ENCODE peak calls at places on chromosomes 7 and 10, in five cellular contexts. L is T-helper 2 cell treated with Interferon-gamma antibody and Interleukin-4, amounts not matched to agents 5 μg/mL and 100 μg/mL, for 36 hours; E is endothelial cell; K is HTR-8/SVneo; X is WTC11. Z is an unnamed sample.
A peak's percentile ranks its signal among the peaks of the same experiment; 100 is the strongest.

GRCh38 chr7:158343526-158343925 is 244.1 kb downstream of the PTPRN2 start:
- DNase-seq in L (no peak), K (no peak), X (no peak), E (no peak), Z (no peak)

GRCh38 chr7:1121476-1121875 is 33.6 kb downstream of the GPER1 start:
- DNase-seq in E (no peak), X (no peak), K (no peak), L (no peak), Z (no peak)

GRCh38 chr10:22308390-22308789 is 7.8 kb upstream of the COMMD3 start:
- DNase-seq in L (peak; percentile 54), K (no peak), E (no peak), X (no peak), Z (peak; percentile 15)

GRCh38 chr10:130441041-130441440 is 304.9 kb downstream of the GLRX3 start:
- DNase-seq in X (no peak), L (no peak), E (no peak), K (no peak), Z (no peak)

GRCh38 chr7:55504093-55504859 is 68.0 kb downstream of the VOPP1 start:
- DNase-seq in K (no peak), L (no peak), E (no peak), X (no peak), Z (no peak)

GRCh38 chr10:23343591-23344225 is 889 bp downstream of the C10orf67 start:
- DNase-seq in K (peak; percentile 48), E (peak; percentile 50), X (peak; percentile 86), L (no peak), Z (no peak)

GRCh38 chr10:46552526-46553237 is 3.8 kb downstream of the GPRIN2 start:
- DNase-seq in L (no peak), X (no peak), K (no peak), E (no peak), Z (no peak)

GRCh38 chr7:148697256-148697841 is 1.4 kb upstream of the CUL1 start:
- DNase-seq in L (peak; percentile 65), K (peak; percentile 44), X (no peak), E (no peak), Z (no peak)

GRCh38 chr7:157016352-157017041 is 6.0 kb upstream of the MNX1 start:
- DNase-seq in E (no peak), L (peak; percentile 24), K (no peak), X (no peak), Z (no peak)

GRCh38 chr7:4694653-4695335 is 12.7 kb downstream of the FOXK1 start:
- DNase-seq in L (no peak), E (no peak), X (no peak), K (no peak), Z (no peak)

GRCh38 chr7:157837047-157837446 is 500.2 kb downstream of the DNAJB6 start:
- DNase-seq in X (no peak), E (no peak), L (no peak), K (no peak), Z (no peak)

GRCh38 chr10:94315975-94316464 is 46.7 kb downstream of the NOC3L start:
- DNase-seq in X (no peak), K (no peak), L (no peak), E (no peak), Z (peak; percentile 27)

GRCh38 chr10:72275351-72276012 is 1.8 kb downstream of the DDIT4 start:
- DNase-seq in E (no peak), L (no peak), X (no peak), K (no peak), Z (no peak)

GRCh38 chr10:26481914-26482550 is 43.9 kb downstream of the APBB1IP start:
- DNase-seq in L (no peak), X (no peak), E (no peak), K (no peak), Z (no peak)